ENCODE peak calls at places on chromosomes 3 and 15, in five cellular contexts. V is hepatocyte, K is A549, W is Peyer's patch, O is uterus. D is an unnamed sample. For H3K4me1, the result is how much of the 10 kb centered on the place peaks cover.

GRCh38 chr3:188001052-188001567 is 152.8 kb upstream of the LPP start:
- DNase-seq in O (no peak), W (no peak), K (no peak), V (no peak), D (no peak)

GRCh38 chr3:10950476-10951294 is 41.9 kb upstream of the SLC6A1 start:
- DNase-seq in K (peak), W (no peak), O (peak), V (peak), D (no peak)

GRCh38 chr15:85495096-85495495 is 114.7 kb downstream of the AKAP13 start:
- DNase-seq in O (no peak), W (no peak), V (no peak), K (no peak), D (no peak)

GRCh38 chr3:151431940-151432339 is 28.9 kb downstream of the IGSF10 start:
- DNase-seq in O (no peak), W (no peak), V (no peak), K (no peak), D (peak)

GRCh38 chr3:46183330-46183729 is 24.8 kb downstream of the CCR1 start:
- DNase-seq in W (no peak), V (no peak), O (no peak), K (no peak), D (no peak)

GRCh38 chr15:65424683-65425082 is 1.9 kb upstream of the IGDCC4 start:
- DNase-seq in K (no peak), O (no peak), V (no peak), W (no peak), D (no peak)

GRCh38 chr3:182241196-182241776 is 529.6 kb downstream of the SOX2 start:
- DNase-seq in V (no peak), K (no peak), W (no peak), O (no peak), D (no peak)

GRCh38 chr15:63478243-63478642 is 26.1 kb upstream of the USP3 start:
- DNase-seq in K (no peak), W (no peak), O (no peak), V (no peak), D (no peak)

GRCh38 chr3:61560452-61561373 is 658 bp upstream of the PTPRG start:
- DNase-seq in K (peak), V (peak), O (peak), W (peak), D (peak)

GRCh38 chr15:92899910-92900711 is at the start of gene CHD2:
- DNase-seq in K (peak), O (peak), W (peak), V (peak), D (peak)

GRCh38 chr3:58342676-58343075 is 10.0 kb downstream of the PXK start:
- DNase-seq in W (no peak), K (no peak), O (no peak), V (no peak), D (no peak)

GRCh38 chr3:58347984-58348383 is 15.3 kb downstream of the PXK start:
- DNase-seq in O (no peak), W (no peak), K (no peak), V (no peak), D (no peak)

GRCh38 chr3:58349792-58350626 is 17.3 kb downstream of the PXK start:
- DNase-seq in K (no peak), V (no peak), W (peak), O (no peak), D (no peak)

GRCh38 chr3:58345457-58345856 is 12.8 kb downstream of the PXK start:
- DNase-seq in V (no peak), K (no peak), O (no peak), W (no peak), D (no peak)

DNA sequence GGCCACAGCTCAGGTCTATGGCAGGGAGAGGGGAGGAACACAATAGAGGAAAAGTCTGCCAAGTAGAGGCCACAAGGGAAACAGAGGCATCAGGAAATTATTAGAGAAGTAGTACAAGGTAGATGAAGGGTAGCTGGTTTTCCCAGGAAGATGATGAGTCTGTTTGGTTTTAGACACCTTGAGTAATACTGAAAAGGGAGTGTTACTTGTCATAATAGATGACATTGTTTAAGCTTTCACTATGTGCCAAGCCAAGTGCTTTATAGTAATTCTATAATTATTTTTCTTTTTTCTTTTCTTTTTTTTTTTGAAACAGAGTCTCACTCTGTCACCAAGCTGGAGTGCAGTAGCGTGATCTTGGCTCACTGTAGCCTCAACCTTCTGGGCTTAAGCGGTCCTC is 13.7 kb downstream of the PXK start:
- DNase-seq in K (no peak), V (no peak), O (no peak), W (no peak), D (no peak)
- H3K4me1 ChIP-seq in K (under half), V (under half), O (under half), W (under half), D (under half)

GRCh38 chr3:122298239-122298638 is 26.8 kb upstream of the CSTA start:
- DNase-seq in V (no peak), K (no peak), O (no peak), W (no peak), D (no peak)
- TF ChIP-seq CTCF in V (no peak), K (no peak), O (no peak), W (no peak), D (no peak)

DNA sequence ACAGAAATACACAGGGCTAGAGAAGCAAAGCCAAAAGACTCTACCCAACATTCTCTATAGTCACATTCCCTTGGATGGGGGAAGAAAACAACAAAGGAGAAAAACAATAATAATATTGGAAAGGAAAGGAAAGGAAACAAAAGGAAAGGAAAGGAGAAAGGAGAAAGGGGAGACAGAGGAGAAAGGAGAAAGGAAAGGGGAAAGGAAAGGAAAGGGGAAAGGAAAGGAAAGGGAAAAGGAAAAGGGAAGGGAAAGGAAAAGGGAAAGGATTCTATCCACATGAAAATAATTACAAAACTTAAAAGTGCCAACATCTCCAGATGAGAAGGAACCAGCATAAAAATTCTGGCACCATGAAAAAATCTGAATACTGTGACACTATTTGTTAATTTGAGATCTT is 54.1 kb upstream of the MNS1 start:
- DNase-seq in W (no peak), V (no peak), O (no peak), K (no peak), D (no peak)
- H3K27ac ChIP-seq in W (no peak), V (no peak), O (no peak), K (no peak), D (no peak)

GRCh38 chr15:50880221-50880620 is 28.3 kb upstream of the AP4E1 start:
- DNase-seq in K (no peak), O (no peak), W (no peak), V (no peak), D (peak)
- H3K4me1 ChIP-seq in K (under half), O (under half), W (under half), V (under half), D (under half)

DNA sequence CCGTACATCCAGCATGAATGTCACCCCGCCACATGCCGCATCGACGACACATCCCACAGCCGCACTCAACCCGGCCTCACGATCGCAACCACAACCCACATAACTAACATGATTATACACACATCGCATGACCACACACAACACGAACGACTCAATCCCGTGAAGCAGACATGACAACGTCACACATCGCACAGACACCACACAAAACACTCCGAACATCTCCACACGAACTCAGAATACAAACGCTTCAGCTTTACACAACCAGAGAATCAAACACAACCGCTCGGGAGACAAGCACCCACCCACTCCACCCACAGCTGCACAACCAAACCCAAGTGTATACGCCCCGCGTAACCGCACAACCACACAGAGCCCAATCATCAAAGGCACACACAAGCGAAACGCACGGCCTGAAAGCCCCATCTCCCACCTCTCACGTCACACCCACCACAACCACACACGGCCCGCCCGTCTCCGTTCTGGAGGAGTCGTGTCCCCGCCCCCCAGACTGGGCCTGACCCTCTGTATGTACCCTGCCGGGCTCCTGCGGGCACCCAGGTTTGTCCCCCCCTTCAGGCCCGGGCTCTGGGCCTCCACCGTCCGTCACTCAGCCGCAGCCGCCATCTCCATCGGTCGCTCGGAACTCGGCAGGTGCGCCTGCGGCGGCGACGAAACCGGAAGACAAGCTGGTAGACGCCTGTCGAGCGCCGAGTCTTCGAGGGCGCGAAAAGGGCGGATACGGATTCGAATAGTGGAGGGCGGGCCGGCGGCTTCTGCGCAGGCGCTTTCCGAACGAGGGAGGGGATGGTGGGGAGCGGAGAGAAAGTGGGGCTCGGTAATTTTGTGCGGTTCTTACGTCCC is at the start of gene RBSN:
- DNase-seq in V (peak), O (peak), K (peak), W (peak), D (peak)
- TF ChIP-seq CTCF in V (no peak), O (peak), K (no peak), W (no peak), D (no peak)

DNA sequence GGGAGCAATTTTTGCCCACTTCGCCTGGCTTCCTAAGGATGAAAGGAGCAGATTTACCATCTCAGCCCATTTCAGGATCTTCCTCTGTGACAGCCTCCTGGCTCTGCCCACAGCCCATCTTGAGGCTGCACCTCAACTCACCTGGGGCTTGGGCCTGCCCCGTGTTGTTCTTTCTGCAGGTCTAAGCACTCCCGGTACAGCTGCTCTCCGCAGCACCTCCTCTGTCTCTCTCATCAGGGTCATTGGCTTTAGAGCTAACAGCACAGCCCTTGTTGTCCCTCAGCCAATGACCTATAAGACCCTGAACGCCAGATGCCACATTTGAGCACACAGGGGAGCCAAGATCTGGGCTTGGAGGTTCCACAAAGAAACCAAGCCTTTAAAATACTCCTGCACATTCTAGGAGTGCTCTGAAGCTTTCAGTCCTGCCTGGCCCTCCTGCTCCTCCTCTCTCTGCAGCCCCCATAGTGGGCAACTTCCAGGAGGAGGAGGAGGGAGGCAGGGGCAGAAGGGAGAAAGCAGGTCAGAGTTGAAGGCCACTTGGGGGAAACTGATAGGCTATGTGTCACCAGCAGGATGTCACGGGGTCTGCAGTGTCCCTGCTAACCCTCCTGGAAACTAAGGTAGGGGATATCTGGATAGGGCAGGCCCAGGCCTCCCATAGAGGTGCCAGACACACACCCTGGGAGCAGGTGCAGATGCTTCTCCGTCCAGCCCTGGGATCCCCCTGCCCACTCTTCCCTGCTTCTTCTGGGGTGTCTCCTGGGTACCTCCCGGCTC is 115.6 kb downstream of the ETFA start:
- DNase-seq in O (no peak), K (no peak), V (no peak), W (no peak), D (no peak)
- H3K27ac ChIP-seq in O (no peak), K (peak), V (peak), W (no peak), D (no peak)